ENCODE peak calls at places on chromosomes 11 and 22, in five cellular contexts. K is A549, W is K562, L is GM23338, Y is GM12878. H is an unnamed sample.

GRCh38 chr11:73396985-73397384 is 20.8 kb downstream of the RELT start:
- DNase-seq in K (no peak), W (no peak), L (no peak), Y (no peak), H (no peak)

GRCh38 chr11:623999-624704 is 603 bp downstream of the CDHR5 start:
- DNase-seq in K (peak; percentile 74), W (no peak), L (no peak), Y (no peak), H (no peak)

GRCh38 chr22:30445438-30445936 is 19.9 kb downstream of the MTFP1 start:
- DNase-seq in K (no peak), W (no peak), L (no peak), Y (no peak), H (peak; percentile 22)

GRCh38 chr22:18118345-18118915 is 7.8 kb downstream of the TUBA8 start:
- DNase-seq in K (no peak), W (no peak), L (no peak), Y (no peak), H (no peak)

GRCh38 chr22:36143066-36143815 is 17.3 kb downstream of the APOL3 start:
- DNase-seq in K (no peak), W (no peak), L (no peak), Y (no peak), H (peak; percentile 53)

GRCh38 chr11:75497788-75498404 is 27.8 kb downstream of the GDPD5 start:
- DNase-seq in K (no peak), W (no peak), L (no peak), Y (no peak), H (no peak)

GRCh38 chr11:624705-625635 is at the start of gene CDHR5:
- DNase-seq in K (no peak), W (no peak), L (no peak), Y (no peak), H (peak; percentile 41)

GRCh38 chr11:78213526-78214330 is 25.0 kb downstream of the USP35 start:
- DNase-seq in K (no peak), W (no peak), L (no peak), Y (no peak), H (no peak)

GRCh38 chr11:69374110-69374981 is 80.4 kb downstream of the MYEOV start:
- DNase-seq in K (no peak), W (no peak), L (no peak), Y (no peak), H (no peak)

GRCh38 chr11:114166897-114167323 is 107.4 kb downstream of the ZBTB16 start:
- DNase-seq in K (no peak), W (no peak), L (no peak), Y (no peak), H (no peak)

DNA sequence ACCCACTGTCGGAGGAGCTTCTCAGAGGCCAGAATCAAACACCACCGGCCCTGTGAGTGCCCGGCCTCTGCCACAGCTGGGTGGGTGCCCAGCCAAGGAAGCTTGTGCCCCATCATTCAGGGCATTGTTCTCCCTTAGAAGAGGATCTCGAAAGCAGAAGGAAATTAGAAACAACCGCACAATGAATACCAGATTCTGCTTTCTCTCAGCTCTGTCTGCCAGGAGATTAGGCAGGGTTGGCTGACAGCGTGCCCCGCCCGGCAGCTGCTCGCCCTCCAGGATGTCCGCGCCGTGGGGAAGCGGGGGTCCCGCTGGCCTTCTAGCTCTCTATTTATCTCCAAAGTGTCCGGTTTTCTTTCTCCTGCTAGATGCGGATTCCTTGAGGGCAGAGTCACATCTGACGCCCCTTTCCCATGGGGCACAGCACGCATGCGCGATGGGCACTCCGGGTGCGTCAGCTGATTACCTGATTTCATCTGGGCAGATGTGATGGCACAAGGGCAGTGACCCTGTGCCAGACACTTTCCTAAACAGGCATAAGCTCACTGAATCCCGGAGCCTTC is 25.5 kb downstream of the SCGB1A1 start:
- DNase-seq in K (no peak), W (no peak), L (no peak), Y (peak; percentile 16), H (no peak)
- TF ChIP-seq JUNB in K (no peak), W (no peak), L (no peak), Y (no peak), H (no peak)

GRCh38 chr11:98732947-98733346 is 287.8 kb upstream of the CNTN5 start:
- DNase-seq in K (no peak), W (no peak), L (no peak), Y (no peak), H (no peak)
- TF ChIP-seq JUNB in K (no peak), W (no peak), L (no peak), Y (no peak), H (no peak)

GRCh38 chr11:132114185-132114584 is 743.8 kb downstream of the NTM start:
- DNase-seq in K (peak; percentile 6), W (peak; percentile 2), L (peak; percentile 78), Y (no peak), H (no peak)

GRCh38 chr11:132114743-132115142 is 744.3 kb downstream of the NTM start:
- DNase-seq in K (no peak), W (no peak), L (no peak), Y (no peak), H (no peak)

GRCh38 chr11:132111781-132112380 is 741.5 kb downstream of the NTM start:
- DNase-seq in K (no peak), W (no peak), L (no peak), Y (no peak), H (no peak)

GRCh38 chr11:132116516-132116915 is 746.1 kb downstream of the NTM start:
- DNase-seq in K (no peak), W (no peak), L (no peak), Y (no peak), H (no peak)

DNA sequence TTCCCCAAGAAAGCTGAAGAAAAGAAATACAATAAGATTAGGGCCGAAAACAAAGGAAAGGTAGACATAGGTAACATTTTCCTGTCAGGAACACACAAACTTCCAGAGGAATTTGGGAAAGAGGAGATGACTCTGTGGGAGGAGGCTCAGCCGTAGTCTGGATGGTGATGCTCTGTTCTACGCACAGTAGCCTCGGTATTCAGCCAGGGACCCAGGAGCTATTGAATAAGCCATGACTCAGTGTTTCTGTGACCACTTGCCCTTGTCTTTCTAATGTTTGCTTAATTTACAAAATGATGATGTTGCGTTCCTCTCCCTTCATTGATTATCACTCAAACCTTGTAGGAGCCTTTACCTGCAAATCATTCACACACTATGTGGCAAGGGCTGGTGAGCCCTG is 745.0 kb downstream of the NTM start:
- DNase-seq in K (no peak), W (no peak), L (peak; percentile 27), Y (no peak), H (no peak)
- TF ChIP-seq JUNB in K (no peak), W (no peak), L (no peak), Y (no peak), H (no peak)

GRCh38 chr11:36023922-36024321 is 80.1 kb downstream of the LDLRAD3 start:
- DNase-seq in K (no peak), W (no peak), L (no peak), Y (no peak), H (no peak)
- TF ChIP-seq JUNB in K (no peak), W (no peak), L (no peak), Y (no peak), H (no peak)

GRCh38 chr11:106021181-106021966 is 666 bp downstream of the MSANTD4 start:
- DNase-seq in K (no peak), W (peak; percentile 11), L (peak; percentile 32), Y (no peak), H (peak; percentile 10)
- TF ChIP-seq JUNB in K (no peak), W (no peak), L (no peak), Y (no peak), H (no peak)

GRCh38 chr11:120217526-120217925 is 6.7 kb downstream of the OAF start:
- DNase-seq in K (no peak), W (no peak), L (no peak), Y (no peak), H (no peak)

GRCh38 chr11:120217941-120218694 is 7.3 kb downstream of the OAF start:
- DNase-seq in K (no peak), W (no peak), L (no peak), Y (no peak), H (peak; percentile 81)

GRCh38 chr11:120214581-120214980 is 3.7 kb downstream of the OAF start:
- DNase-seq in K (no peak), W (no peak), L (no peak), Y (no peak), H (no peak)

GRCh38 chr11:120216426-120217102 is 5.7 kb downstream of the OAF start:
- DNase-seq in K (no peak), W (no peak), L (no peak), Y (no peak), H (no peak)

GRCh38 chr11:120215634-120216033 is 4.8 kb downstream of the OAF start:
- DNase-seq in K (no peak), W (peak; percentile 34), L (no peak), Y (no peak), H (no peak)
- TF ChIP-seq JUNB in K (no peak), W (no peak), L (no peak), Y (no peak), H (no peak)

GRCh38 chr22:42304021-42304790 is 33.8 kb upstream of the TCF20 start:
- DNase-seq in K (no peak), W (no peak), L (no peak), Y (no peak), H (peak; percentile 83)

GRCh38 chr22:42301742-42302102 is 31.3 kb upstream of the TCF20 start:
- DNase-seq in K (no peak), W (no peak), L (no peak), Y (no peak), H (no peak)

GRCh38 chr22:42301072-42301741 is 30.8 kb upstream of the TCF20 start:
- DNase-seq in K (no peak), W (no peak), L (no peak), Y (no peak), H (no peak)

GRCh38 chr22:42305967-42306366 is 35.5 kb upstream of the TCF20 start:
- DNase-seq in K (no peak), W (no peak), L (no peak), Y (no peak), H (no peak)

DNA sequence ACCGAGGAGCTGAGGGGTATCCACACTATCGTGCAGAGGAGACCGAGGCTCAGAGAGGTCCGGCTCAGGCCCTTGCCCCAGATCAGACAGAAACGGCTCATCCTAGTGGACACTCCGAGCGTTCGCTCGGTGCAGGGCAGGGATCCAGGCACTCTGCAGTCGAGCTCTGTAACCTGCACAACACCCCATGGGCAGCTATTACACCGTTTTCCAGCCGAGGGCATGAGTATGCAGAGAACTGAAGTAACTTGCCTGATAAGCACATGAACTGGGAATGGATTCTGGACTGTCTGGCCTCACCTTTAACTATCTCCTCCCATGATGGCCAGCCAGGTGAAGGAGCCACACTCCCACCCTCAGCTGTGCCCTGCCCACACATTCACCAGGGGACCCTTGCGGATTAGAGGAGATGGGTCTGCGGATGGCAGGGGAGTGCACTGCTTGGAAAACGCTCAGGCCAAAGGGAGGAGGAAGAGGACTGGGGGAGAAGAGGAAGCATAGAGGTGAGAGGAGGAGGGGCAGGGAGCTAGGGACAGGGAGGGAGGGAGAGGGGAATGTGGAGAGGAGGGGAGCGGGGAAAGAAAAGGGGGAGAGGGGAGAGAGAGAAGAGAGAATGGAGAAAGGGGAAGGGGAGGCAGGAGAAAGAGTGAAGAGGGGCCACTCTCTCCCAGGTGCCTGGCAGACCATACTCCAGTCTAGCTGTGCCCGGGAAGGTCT is 33.0 kb upstream of the TCF20 start:
- DNase-seq in K (no peak), W (no peak), L (peak; percentile 72), Y (no peak), H (peak; percentile 53)
- TF ChIP-seq JUNB in K (no peak), W (no peak), L (no peak), Y (no peak), H (no peak)

GRCh38 chr22:17109113-17109865 is 11.9 kb downstream of the TMEM121B start:
- DNase-seq in K (no peak), W (no peak), L (no peak), Y (no peak), H (no peak)
- TF ChIP-seq JUNB in K (no peak), W (no peak), L (no peak), Y (no peak), H (no peak)

H was measured in HepG2.